ENCODE peak calls at places on chromosomes 1 and 21, in six cellular contexts. One of them, this sample, is unnamed.

GRCh38 chr21:44356636-44357035 is 3.2 kb downstream of the TRPM2 start:
- DNase-seq in activated naive CD4-positive, alpha-beta T cell treated with anti-CD3 and anti-CD28 coated beads, Interleukin-2, amount 10 ng/mL, durations not matched to agents 7 days and 5 days: no peak
- DNase-seq in AG20443: no peak
- DNase-seq in ELF-1: no peak
- DNase-seq in A673: peak
- DNase-seq in Kasumi-1: no peak
- DNase-seq in this sample: no peak

GRCh38 chr1:183416850-183417690 is 1.1 kb downstream of the NMNAT2 start:
- DNase-seq in Kasumi-1: no peak
- DNase-seq in AG20443: peak
- DNase-seq in A673: peak
- DNase-seq in activated naive CD4-positive, alpha-beta T cell treated with anti-CD3 and anti-CD28 coated beads, Interleukin-2, amount 10 ng/mL, durations not matched to agents 7 days and 5 days: peak
- DNase-seq in ELF-1: peak
- DNase-seq in this sample: peak

GRCh38 chr1:161999318-162000052 is 24.2 kb downstream of the OLFML2B start:
- DNase-seq in ELF-1: no peak
- DNase-seq in AG20443: no peak
- DNase-seq in A673: no peak
- DNase-seq in Kasumi-1: no peak
- DNase-seq in activated naive CD4-positive, alpha-beta T cell treated with anti-CD3 and anti-CD28 coated beads, Interleukin-2, amount 10 ng/mL, durations not matched to agents 7 days and 5 days: no peak
- DNase-seq in this sample: no peak

GRCh38 chr21:19461481-19462205 is 1058.1 kb upstream of the TMPRSS15 start:
- DNase-seq in ELF-1: no peak
- DNase-seq in AG20443: no peak
- DNase-seq in activated naive CD4-positive, alpha-beta T cell treated with anti-CD3 and anti-CD28 coated beads, Interleukin-2, amount 10 ng/mL, durations not matched to agents 7 days and 5 days: no peak
- DNase-seq in Kasumi-1: no peak
- DNase-seq in A673: no peak
- DNase-seq in this sample: no peak

GRCh38 chr1:145891143-145891542 is 5.5 kb upstream of the ANKRD35 start:
- DNase-seq in A673: no peak
- DNase-seq in ELF-1: no peak
- DNase-seq in activated naive CD4-positive, alpha-beta T cell treated with anti-CD3 and anti-CD28 coated beads, Interleukin-2, amount 10 ng/mL, durations not matched to agents 7 days and 5 days: no peak
- DNase-seq in AG20443: no peak
- DNase-seq in Kasumi-1: no peak
- DNase-seq in this sample: no peak

GRCh38 chr1:67722292-67722944 is 37.4 kb downstream of the GADD45A start:
- DNase-seq in activated naive CD4-positive, alpha-beta T cell treated with anti-CD3 and anti-CD28 coated beads, Interleukin-2, amount 10 ng/mL, durations not matched to agents 7 days and 5 days: no peak
- DNase-seq in Kasumi-1: no peak
- DNase-seq in ELF-1: no peak
- DNase-seq in AG20443: no peak
- DNase-seq in A673: no peak
- DNase-seq in this sample: no peak

GRCh38 chr1:41868241-41868953 is 50.3 kb downstream of the HIVEP3 start:
- DNase-seq in Kasumi-1: no peak
- DNase-seq in AG20443: no peak
- DNase-seq in ELF-1: no peak
- DNase-seq in A673: no peak
- DNase-seq in activated naive CD4-positive, alpha-beta T cell treated with anti-CD3 and anti-CD28 coated beads, Interleukin-2, amount 10 ng/mL, durations not matched to agents 7 days and 5 days: peak
- DNase-seq in this sample: no peak

GRCh38 chr1:204110894-204111633 is 38.1 kb downstream of the SOX13 start:
- DNase-seq in activated naive CD4-positive, alpha-beta T cell treated with anti-CD3 and anti-CD28 coated beads, Interleukin-2, amount 10 ng/mL, durations not matched to agents 7 days and 5 days: no peak
- DNase-seq in AG20443: no peak
- DNase-seq in Kasumi-1: no peak
- DNase-seq in ELF-1: peak
- DNase-seq in A673: no peak
- DNase-seq in this sample: no peak

GRCh38 chr1:101004061-101004460 is 21.5 kb downstream of the DPH5 start:
- DNase-seq in Kasumi-1: no peak
- DNase-seq in activated naive CD4-positive, alpha-beta T cell treated with anti-CD3 and anti-CD28 coated beads, Interleukin-2, amount 10 ng/mL, durations not matched to agents 7 days and 5 days: no peak
- DNase-seq in A673: peak
- DNase-seq in ELF-1: no peak
- DNase-seq in AG20443: no peak
- DNase-seq in this sample: no peak

GRCh38 chr1:156499703-156500577 is 635 bp downstream of the MEF2D start:
- DNase-seq in A673: peak
- DNase-seq in activated naive CD4-positive, alpha-beta T cell treated with anti-CD3 and anti-CD28 coated beads, Interleukin-2, amount 10 ng/mL, durations not matched to agents 7 days and 5 days: peak
- DNase-seq in Kasumi-1: peak
- DNase-seq in ELF-1: no peak
- DNase-seq in AG20443: no peak
- DNase-seq in this sample: peak

GRCh38 chr1:154579382-154579781 is 11.8 kb downstream of the CHRNB2 start:
- DNase-seq in activated naive CD4-positive, alpha-beta T cell treated with anti-CD3 and anti-CD28 coated beads, Interleukin-2, amount 10 ng/mL, durations not matched to agents 7 days and 5 days: no peak
- DNase-seq in Kasumi-1: no peak
- DNase-seq in ELF-1: no peak
- DNase-seq in AG20443: no peak
- DNase-seq in A673: no peak
- DNase-seq in this sample: no peak

GRCh38 chr1:19472174-19472573 is 13.2 kb downstream of the CAPZB start:
- DNase-seq in Kasumi-1: no peak
- DNase-seq in A673: no peak
- DNase-seq in activated naive CD4-positive, alpha-beta T cell treated with anti-CD3 and anti-CD28 coated beads, Interleukin-2, amount 10 ng/mL, durations not matched to agents 7 days and 5 days: no peak
- DNase-seq in ELF-1: no peak
- DNase-seq in AG20443: no peak
- DNase-seq in this sample: no peak

GRCh38 chr1:247079141-247079874 is 697 bp upstream of the ZNF670 start:
- DNase-seq in activated naive CD4-positive, alpha-beta T cell treated with anti-CD3 and anti-CD28 coated beads, Interleukin-2, amount 10 ng/mL, durations not matched to agents 7 days and 5 days: peak
- DNase-seq in AG20443: no peak
- DNase-seq in ELF-1: peak
- DNase-seq in A673: no peak
- DNase-seq in Kasumi-1: peak
- DNase-seq in this sample: no peak

GRCh38 chr1:67465371-67465770 is 35.2 kb upstream of the SERBP1 start:
- DNase-seq in ELF-1: no peak
- DNase-seq in Kasumi-1: no peak
- DNase-seq in activated naive CD4-positive, alpha-beta T cell treated with anti-CD3 and anti-CD28 coated beads, Interleukin-2, amount 10 ng/mL, durations not matched to agents 7 days and 5 days: no peak
- DNase-seq in A673: no peak
- DNase-seq in AG20443: no peak
- DNase-seq in this sample: no peak

GRCh38 chr1:25618433-25618808 is 1.8 kb downstream of the MAN1C1 start:
- DNase-seq in AG20443: no peak
- DNase-seq in ELF-1: no peak
- DNase-seq in A673: no peak
- DNase-seq in Kasumi-1: no peak
- DNase-seq in activated naive CD4-positive, alpha-beta T cell treated with anti-CD3 and anti-CD28 coated beads, Interleukin-2, amount 10 ng/mL, durations not matched to agents 7 days and 5 days: no peak
- DNase-seq in this sample: peak

GRCh38 chr1:19450811-19451564 is 34.4 kb downstream of the CAPZB start:
- DNase-seq in AG20443: peak
- DNase-seq in ELF-1: no peak
- DNase-seq in Kasumi-1: no peak
- DNase-seq in activated naive CD4-positive, alpha-beta T cell treated with anti-CD3 and anti-CD28 coated beads, Interleukin-2, amount 10 ng/mL, durations not matched to agents 7 days and 5 days: no peak
- DNase-seq in A673: peak
- DNase-seq in this sample: no peak

GRCh38 chr1:92881391-92881790 is 49.6 kb downstream of the RPL5 start:
- DNase-seq in A673: no peak
- DNase-seq in Kasumi-1: no peak
- DNase-seq in ELF-1: no peak
- DNase-seq in AG20443: no peak
- DNase-seq in activated naive CD4-positive, alpha-beta T cell treated with anti-CD3 and anti-CD28 coated beads, Interleukin-2, amount 10 ng/mL, durations not matched to agents 7 days and 5 days: no peak
- DNase-seq in this sample: no peak

GRCh38 chr1:28719332-28719619 is 17.5 kb upstream of the YTHDF2 start:
- DNase-seq in activated naive CD4-positive, alpha-beta T cell treated with anti-CD3 and anti-CD28 coated beads, Interleukin-2, amount 10 ng/mL, durations not matched to agents 7 days and 5 days: no peak
- DNase-seq in Kasumi-1: no peak
- DNase-seq in A673: no peak
- DNase-seq in AG20443: no peak
- DNase-seq in ELF-1: no peak
- DNase-seq in this sample: no peak

GRCh38 chr1:231806623-231807470 is 180.3 kb downstream of the DISC1 start:
- DNase-seq in AG20443: no peak
- DNase-seq in A673: peak
- DNase-seq in ELF-1: peak
- DNase-seq in Kasumi-1: peak
- DNase-seq in activated naive CD4-positive, alpha-beta T cell treated with anti-CD3 and anti-CD28 coated beads, Interleukin-2, amount 10 ng/mL, durations not matched to agents 7 days and 5 days: peak
- DNase-seq in this sample: peak

GRCh38 chr1:21775985-21776562 is 6.9 kb downstream of the USP48 start:
- DNase-seq in ELF-1: no peak
- DNase-seq in activated naive CD4-positive, alpha-beta T cell treated with anti-CD3 and anti-CD28 coated beads, Interleukin-2, amount 10 ng/mL, durations not matched to agents 7 days and 5 days: no peak
- DNase-seq in AG20443: no peak
- DNase-seq in A673: no peak
- DNase-seq in Kasumi-1: no peak
- DNase-seq in this sample: no peak

GRCh38 chr1:180358649-180359048 is 128.6 kb downstream of the LHX4 start:
- DNase-seq in A673: peak
- DNase-seq in AG20443: no peak
- DNase-seq in Kasumi-1: no peak
- DNase-seq in activated naive CD4-positive, alpha-beta T cell treated with anti-CD3 and anti-CD28 coated beads, Interleukin-2, amount 10 ng/mL, durations not matched to agents 7 days and 5 days: no peak
- DNase-seq in ELF-1: no peak
- DNase-seq in this sample: peak

GRCh38 chr1:182833271-182833670 is 5.9 kb upstream of the DHX9 start:
- DNase-seq in Kasumi-1: no peak
- DNase-seq in AG20443: no peak
- DNase-seq in activated naive CD4-positive, alpha-beta T cell treated with anti-CD3 and anti-CD28 coated beads, Interleukin-2, amount 10 ng/mL, durations not matched to agents 7 days and 5 days: no peak
- DNase-seq in ELF-1: no peak
- DNase-seq in A673: no peak
- DNase-seq in this sample: no peak

GRCh38 chr1:206682111-206682510 is 2.6 kb upstream of the MAPKAPK2 start:
- DNase-seq in ELF-1: no peak
- DNase-seq in AG20443: no peak
- DNase-seq in activated naive CD4-positive, alpha-beta T cell treated with anti-CD3 and anti-CD28 coated beads, Interleukin-2, amount 10 ng/mL, durations not matched to agents 7 days and 5 days: no peak
- DNase-seq in A673: no peak
- DNase-seq in Kasumi-1: no peak
- DNase-seq in this sample: no peak

GRCh38 chr1:230308039-230308438 is 118.1 kb downstream of the PGBD5 start:
- DNase-seq in A673: no peak
- DNase-seq in AG20443: peak
- DNase-seq in activated naive CD4-positive, alpha-beta T cell treated with anti-CD3 and anti-CD28 coated beads, Interleukin-2, amount 10 ng/mL, durations not matched to agents 7 days and 5 days: no peak
- DNase-seq in ELF-1: no peak
- DNase-seq in Kasumi-1: no peak
- DNase-seq in this sample: peak

GRCh38 chr1:68470388-68470970 is 20.7 kb upstream of the RPE65 start:
- DNase-seq in AG20443: peak
- DNase-seq in activated naive CD4-positive, alpha-beta T cell treated with anti-CD3 and anti-CD28 coated beads, Interleukin-2, amount 10 ng/mL, durations not matched to agents 7 days and 5 days: no peak
- DNase-seq in Kasumi-1: peak
- DNase-seq in ELF-1: no peak
- DNase-seq in A673: peak
- DNase-seq in this sample: peak

GRCh38 chr1:170680428-170680827 is 16.5 kb downstream of the PRRX1 start:
- DNase-seq in A673: no peak
- DNase-seq in AG20443: peak
- DNase-seq in activated naive CD4-positive, alpha-beta T cell treated with anti-CD3 and anti-CD28 coated beads, Interleukin-2, amount 10 ng/mL, durations not matched to agents 7 days and 5 days: no peak
- DNase-seq in ELF-1: no peak
- DNase-seq in Kasumi-1: no peak
- DNase-seq in this sample: no peak

GRCh38 chr1:59061876-59062275 is 235.0 kb upstream of the FGGY start:
- DNase-seq in Kasumi-1: peak
- DNase-seq in activated naive CD4-positive, alpha-beta T cell treated with anti-CD3 and anti-CD28 coated beads, Interleukin-2, amount 10 ng/mL, durations not matched to agents 7 days and 5 days: no peak
- DNase-seq in A673: peak
- DNase-seq in ELF-1: no peak
- DNase-seq in AG20443: peak
- DNase-seq in this sample: peak

GRCh38 chr1:193806079-193807048 is 620.0 kb upstream of the B3GALT2 start:
- DNase-seq in ELF-1: no peak
- DNase-seq in Kasumi-1: no peak
- DNase-seq in AG20443: no peak
- DNase-seq in A673: no peak
- DNase-seq in activated naive CD4-positive, alpha-beta T cell treated with anti-CD3 and anti-CD28 coated beads, Interleukin-2, amount 10 ng/mL, durations not matched to agents 7 days and 5 days: no peak
- DNase-seq in this sample: no peak

GRCh38 chr1:77120950-77121349 is 98.3 kb downstream of the PIGK start:
- DNase-seq in A673: no peak
- DNase-seq in ELF-1: no peak
- DNase-seq in AG20443: no peak
- DNase-seq in Kasumi-1: no peak
- DNase-seq in activated naive CD4-positive, alpha-beta T cell treated with anti-CD3 and anti-CD28 coated beads, Interleukin-2, amount 10 ng/mL, durations not matched to agents 7 days and 5 days: no peak
- DNase-seq in this sample: no peak

GRCh38 chr1:168688679-168689657 is 40.0 kb downstream of the DPT start:
- DNase-seq in Kasumi-1: no peak
- DNase-seq in ELF-1: no peak
- DNase-seq in A673: no peak
- DNase-seq in activated naive CD4-positive, alpha-beta T cell treated with anti-CD3 and anti-CD28 coated beads, Interleukin-2, amount 10 ng/mL, durations not matched to agents 7 days and 5 days: no peak
- DNase-seq in AG20443: no peak
- DNase-seq in this sample: no peak

GRCh38 chr1:169044296-169044695 is 62.2 kb upstream of the ATP1B1 start:
- DNase-seq in A673: no peak
- DNase-seq in ELF-1: no peak
- DNase-seq in activated naive CD4-positive, alpha-beta T cell treated with anti-CD3 and anti-CD28 coated beads, Interleukin-2, amount 10 ng/mL, durations not matched to agents 7 days and 5 days: peak
- DNase-seq in AG20443: no peak
- DNase-seq in Kasumi-1: peak
- DNase-seq in this sample: peak

GRCh38 chr1:235292790-235293189 is 35.2 kb downstream of the ARID4B start:
- DNase-seq in ELF-1: no peak
- DNase-seq in Kasumi-1: no peak
- DNase-seq in A673: no peak
- DNase-seq in activated naive CD4-positive, alpha-beta T cell treated with anti-CD3 and anti-CD28 coated beads, Interleukin-2, amount 10 ng/mL, durations not matched to agents 7 days and 5 days: no peak
- DNase-seq in AG20443: no peak
- DNase-seq in this sample: no peak

GRCh38 chr21:45380566-45380965 is 24.4 kb upstream of the COL18A1 start:
- DNase-seq in activated naive CD4-positive, alpha-beta T cell treated with anti-CD3 and anti-CD28 coated beads, Interleukin-2, amount 10 ng/mL, durations not matched to agents 7 days and 5 days: no peak
- DNase-seq in AG20443: no peak
- DNase-seq in Kasumi-1: no peak
- DNase-seq in A673: no peak
- DNase-seq in ELF-1: no peak
- DNase-seq in this sample: no peak

This sample was measured in G401.